ENCODE peak calls at places on chromosomes 2 and 18, in nine cellular contexts. Y is pancreas; V is H9; J is stimulated activated CD8-positive, alpha-beta memory T cell treated with anti-CD3 and anti-CD28 coated beads, Interleukin-7, amount 100 ng/mL, for 4 hours; G is activated CD4-positive, alpha-beta T cell treated with anti-CD3 and anti-CD28 coated beads, Interleukin-2, amount 10 ng/mL, durations not matched to agents 7 days and 5 days; O is fibroblast of the conjunctiva; R is MCF 10A; N is NCI-H1092; I is NCI-H2029 treated with DMSO at 0.1 percent for 48 hours. L is an unnamed sample.

GRCh38 chr18:58638446-58638845 is 9.6 kb upstream of the ALPK2 start:
- DNase-seq in I (no peak), O (no peak), G (no peak), N (no peak), Y (no peak), R (no peak), V (no peak), J (no peak), L (no peak)

GRCh38 chr2:85327757-85328617 is at the start of gene TGOLN2:
- DNase-seq in Y (peak; percentile 94), R (peak; percentile 92), G (peak; percentile 95), V (peak; percentile 91), N (peak; percentile 89), J (peak; percentile 84), O (peak; percentile 79), I (peak; percentile 73), L (peak; percentile 89)

GRCh38 chr2:1168856-1169255 is 218.2 kb downstream of the SNTG2 start:
- DNase-seq in R (no peak), G (no peak), J (no peak), N (no peak), O (no peak), I (no peak), V (no peak), Y (no peak), L (no peak)

GRCh38 chr2:152098798-152099654 is at the start of gene CACNB4:
- DNase-seq in V (peak; percentile 75), G (peak; percentile 8), O (no peak), Y (no peak), I (no peak), N (no peak), J (no peak), R (no peak), L (peak; percentile 44)

GRCh38 chr2:39419282-39420223 is 17.5 kb downstream of the MAP4K3 start:
- DNase-seq in I (no peak), Y (no peak), O (no peak), G (no peak), J (no peak), V (no peak), R (peak; percentile 21), N (no peak), L (no peak)

GRCh38 chr2:230863442-230864121 is 1.2 kb upstream of the ITM2C start:
- DNase-seq in N (no peak), G (no peak), I (peak; percentile 31), Y (no peak), V (no peak), O (no peak), R (no peak), J (no peak), L (no peak)

GRCh38 chr2:227374158-227374557 is 4.9 kb downstream of the TM4SF20 start:
- DNase-seq in V (no peak), I (no peak), G (peak; percentile 36), O (no peak), Y (no peak), J (peak; percentile 15), N (no peak), R (no peak), L (peak; percentile 78)

GRCh38 chr18:10405014-10405493 is 49.4 kb upstream of the APCDD1 start:
- DNase-seq in J (no peak), V (no peak), G (no peak), Y (no peak), O (no peak), R (no peak), N (no peak), I (no peak), L (no peak)

GRCh38 chr2:226411727-226412360 is 387.8 kb downstream of the IRS1 start:
- DNase-seq in R (peak; percentile 80), Y (no peak), V (no peak), G (no peak), O (no peak), J (no peak), N (no peak), I (no peak), L (peak; percentile 95)